ENCODE peak calls at places on chromosomes 2 and 18, in five cellular contexts. Y, H, C, X and U are unnamed samples.

GRCh38 chr2:63587814-63588384 is 378 bp downstream of the WDPCP start:
- DNase-seq in Y (no peak), H (peak), C (no peak), X (no peak), U (no peak)

GRCh38 chr2:221962186-221962585 is 336.6 kb downstream of the PAX3 start:
- DNase-seq in Y (no peak), H (no peak), C (no peak), X (no peak), U (no peak)

GRCh38 chr2:9474361-9475117 is at the start of gene IAH1:
- DNase-seq in Y (peak), H (no peak), C (peak), X (peak), U (peak)

GRCh38 chr18:58005036-58005435 is 39.0 kb upstream of the NEDD4L start:
- DNase-seq in Y (no peak), H (no peak), C (no peak), X (no peak), U (no peak)

GRCh38 chr18:75133721-75134645 is 75.0 kb downstream of the PTGR3 start:
- DNase-seq in Y (peak), H (no peak), C (no peak), X (no peak), U (no peak)

GRCh38 chr18:39462436-39462835 is 1896.8 kb upstream of the CELF4 start:
- DNase-seq in Y (no peak), H (no peak), C (no peak), X (no peak), U (no peak)

GRCh38 chr2:8392098-8392844 is 289.6 kb upstream of the ID2 start:
- DNase-seq in Y (no peak), H (no peak), C (no peak), X (no peak), U (no peak)

GRCh38 chr2:175766880-175767279 is 235.2 kb downstream of the LNPK start:
- DNase-seq in Y (no peak), H (no peak), C (no peak), X (no peak), U (no peak)

GRCh38 chr2:54386993-54387590 is 69.0 kb upstream of the SPTBN1 start:
- DNase-seq in Y (no peak), H (peak), C (no peak), X (no peak), U (no peak)

GRCh38 chr2:65528241-65528574 is 95.8 kb upstream of the SPRED2 start:
- DNase-seq in Y (no peak), H (no peak), C (no peak), X (no peak), U (no peak)

GRCh38 chr2:12715878-12716249 is 872 bp upstream of the TRIB2 start:
- DNase-seq in Y (peak), H (no peak), C (peak), X (peak), U (peak)

GRCh38 chr2:65214361-65214760 is 13.3 kb upstream of the ACTR2 start:
- DNase-seq in Y (no peak), H (no peak), C (no peak), X (no peak), U (no peak)

GRCh38 chr2:191169456-191170300 is 18.9 kb upstream of the STAT4 start:
- DNase-seq in Y (no peak), H (no peak), C (no peak), X (no peak), U (no peak)

GRCh38 chr2:178205853-178206516 is 11.7 kb downstream of the OSBPL6 start:
- DNase-seq in Y (no peak), H (no peak), C (no peak), X (no peak), U (no peak)

GRCh38 chr2:132884692-132885091 is 214.7 kb upstream of the LYPD1 start:
- DNase-seq in Y (no peak), H (no peak), C (no peak), X (no peak), U (no peak)

GRCh38 chr2:120177011-120177621 is 46.1 kb downstream of the TMEM185B start:
- DNase-seq in Y (peak), H (no peak), C (peak), X (peak), U (peak)

GRCh38 chr18:13279181-13280065 is 60.9 kb downstream of the LDLRAD4 start:
- DNase-seq in Y (no peak), H (no peak), C (peak), X (peak), U (no peak)

GRCh38 chr2:135916232-135916631 is 40.0 kb upstream of the MCM6 start:
- DNase-seq in Y (no peak), H (no peak), C (peak), X (no peak), U (peak)

GRCh38 chr2:127413782-127414743 is 4.2 kb upstream of the PROC start:
- DNase-seq in Y (no peak), H (peak), C (no peak), X (no peak), U (no peak)

GRCh38 chr2:15158117-15158516 is 403.0 kb downstream of the NBAS start:
- DNase-seq in Y (no peak), H (no peak), C (no peak), X (no peak), U (no peak)

GRCh38 chr2:30072250-30072842 is 74.5 kb upstream of the YPEL5 start:
- DNase-seq in Y (peak), H (peak), C (peak), X (peak), U (peak)

GRCh38 chr2:159712929-159713575 is 746 bp downstream of the MARCHF7 start:
- DNase-seq in Y (no peak), H (no peak), C (peak), X (no peak), U (peak)

GRCh38 chr18:63138469-63139340 is 180.9 kb downstream of the BCL2 start:
- DNase-seq in Y (no peak), H (no peak), C (peak), X (peak), U (peak)

GRCh38 chr2:156589381-156590079 is 153.4 kb downstream of the GPD2 start:
- DNase-seq in Y (no peak), H (peak), C (peak), X (peak), U (peak)

GRCh38 chr18:45370190-45371010 is 244.9 kb upstream of the SLC14A2 start:
- DNase-seq in Y (no peak), H (no peak), C (no peak), X (no peak), U (peak)

GRCh38 chr2:32453242-32454062 is 96.6 kb downstream of the BIRC6 start:
- DNase-seq in Y (no peak), H (no peak), C (no peak), X (no peak), U (no peak)

GRCh38 chr18:50518787-50519520 is 40.9 kb upstream of the MAPK4 start:
- DNase-seq in Y (no peak), H (no peak), C (no peak), X (no peak), U (no peak)